ENCODE peak calls at places on chromosomes 3 and 15, in six cellular contexts. L is effector memory CD8-positive, alpha-beta T cell; N is RKO; P is HuH-7; H is T-helper 2 cell; J is kidney glomerular epithelial cell. T is an unnamed sample.

GRCh38 chr3:12235691-12236090 is 53.2 kb upstream of the PPARG start:
- DNase-seq in L (no peak), N (no peak), P (no peak), H (no peak), J (no peak), T (no peak)

GRCh38 chr3:136142592-136142991 is 53.5 kb downstream of the MSL2 start:
- DNase-seq in L (no peak), N (peak), P (no peak), H (no peak), J (peak), T (peak)

GRCh38 chr3:16222547-16222946 is 42.2 kb downstream of the DPH3 start:
- DNase-seq in L (no peak), N (no peak), P (no peak), H (no peak), J (no peak), T (no peak)

GRCh38 chr3:132236701-132237651 is 80.2 kb upstream of the ACP3 start:
- DNase-seq in L (no peak), N (no peak), P (no peak), H (no peak), J (no peak), T (no peak)

GRCh38 chr15:40498418-40498817 is 27.6 kb downstream of the CHST14 start:
- DNase-seq in L (no peak), N (peak), P (no peak), H (no peak), J (no peak), T (no peak)

GRCh38 chr3:99439892-99440291 is 198.5 kb upstream of the COL8A1 start:
- DNase-seq in L (no peak), N (no peak), P (no peak), H (no peak), J (no peak), T (no peak)

GRCh38 chr15:51262468-51262867 is 75.9 kb downstream of the CYP19A1 start:
- DNase-seq in L (no peak), N (no peak), P (no peak), H (no peak), J (no peak), T (no peak)

GRCh38 chr3:195566797-195567196 is 16.9 kb downstream of the APOD start:
- DNase-seq in L (no peak), N (no peak), P (no peak), H (no peak), J (no peak), T (no peak)

GRCh38 chr3:123951522-123952447 is 9.2 kb downstream of the CCDC14 start:
- DNase-seq in L (no peak), N (no peak), P (no peak), H (no peak), J (no peak), T (no peak)

GRCh38 chr15:34717729-34718128 is 37.1 kb downstream of the GJD2 start:
- DNase-seq in L (no peak), N (no peak), P (no peak), H (no peak), J (no peak), T (no peak)

GRCh38 chr15:70974004-70974832 is 81.6 kb downstream of the LRRC49 start:
- DNase-seq in L (no peak), N (peak), P (peak), H (no peak), J (peak), T (peak)

GRCh38 chr3:115615001-115615447 is 8.3 kb upstream of the GAP43 start:
- DNase-seq in L (no peak), N (peak), P (no peak), H (no peak), J (peak), T (no peak)

GRCh38 chr3:17964113-17964512 is 221.7 kb upstream of the TBC1D5 start:
- DNase-seq in L (no peak), N (no peak), P (no peak), H (no peak), J (no peak), T (no peak)

GRCh38 chr3:16151109-16151508 is 23.4 kb upstream of the GALNT15 start:
- DNase-seq in L (no peak), N (no peak), P (no peak), H (no peak), J (peak), T (no peak)

GRCh38 chr15:84570164-84570692 is 30.6 kb upstream of the ZSCAN2 start:
- DNase-seq in L (peak), N (peak), P (peak), H (peak), J (no peak), T (no peak)

GRCh38 chr3:32374788-32375595 is 16.7 kb upstream of the CMTM7 start:
- DNase-seq in L (peak), N (peak), P (peak), H (peak), J (peak), T (no peak)

GRCh38 chr15:58980351-58980939 is 7.0 kb upstream of the RNF111 start:
- DNase-seq in L (no peak), N (peak), P (peak), H (no peak), J (peak), T (no peak)

GRCh38 chr15:66356359-66357236 is at the start of gene TIPIN:
- DNase-seq in L (peak), N (peak), P (peak), H (peak), J (peak), T (peak)

GRCh38 chr15:58952751-58953150 is 19.3 kb upstream of the SLTM start:
- DNase-seq in L (no peak), N (no peak), P (no peak), H (no peak), J (no peak), T (no peak)

GRCh38 chr3:169771651-169772529 is 1.3 kb upstream of the MYNN start:
- DNase-seq in L (peak), N (peak), P (peak), H (peak), J (peak), T (no peak)

GRCh38 chr15:38555686-38556334 is 8.8 kb downstream of the RASGRP1 start:
- DNase-seq in L (no peak), N (no peak), P (no peak), H (no peak), J (peak), T (no peak)

GRCh38 chr15:66004618-66005262 is 135.4 kb downstream of the RAB11A start:
- DNase-seq in L (no peak), N (peak), P (peak), H (no peak), J (no peak), T (no peak)

GRCh38 chr15:48177383-48177874 is 666 bp downstream of the MYEF2 start:
- DNase-seq in L (no peak), N (no peak), P (peak), H (peak), J (peak), T (peak)

GRCh38 chr3:54859204-54859603 is 68.7 kb downstream of the LRTM1 start:
- DNase-seq in L (no peak), N (no peak), P (no peak), H (no peak), J (peak), T (no peak)

GRCh38 chr3:10017636-10018292 is 8.5 kb upstream of the FANCD2 start:
- DNase-seq in L (no peak), N (peak), P (no peak), H (no peak), J (peak), T (no peak)

GRCh38 chr15:94182883-94183282 is 48.5 kb upstream of the MCTP2 start:
- DNase-seq in L (no peak), N (no peak), P (no peak), H (no peak), J (no peak), T (no peak)

GRCh38 chr3:129224984-129225393 is 24.4 kb upstream of the COPG1 start:
- DNase-seq in L (no peak), N (no peak), P (peak), H (no peak), J (peak), T (no peak)

GRCh38 chr15:59953392-59953883 is 50.7 kb upstream of the FOXB1 start:
- DNase-seq in L (no peak), N (no peak), P (no peak), H (no peak), J (no peak), T (no peak)

GRCh38 chr3:87191175-87191574 is 35.9 kb upstream of the CHMP2B start:
- DNase-seq in L (no peak), N (no peak), P (no peak), H (no peak), J (no peak), T (no peak)

GRCh38 chr3:53230041-53230621 is 25.7 kb downstream of the TKT start:
- DNase-seq in L (no peak), N (no peak), P (no peak), H (no peak), J (no peak), T (no peak)

GRCh38 chr3:98022978-98023820 is 11.9 kb downstream of the GABRR3 start:
- DNase-seq in L (peak), N (peak), P (peak), H (peak), J (peak), T (peak)

GRCh38 chr15:100726426-100727190 is 124.2 kb downstream of the ASB7 start:
- DNase-seq in L (no peak), N (no peak), P (no peak), H (no peak), J (no peak), T (no peak)

T was measured in pulmonary artery endothelial cell.